ENCODE peak calls at places on chromosome X, in six cellular contexts. X is foreskin fibroblast, F is glutamatergic neuron, H is heart right ventricle, Z is stomach, T is B cell. O is an unnamed sample.

GRCh38 chrX:7088968-7089615 is 58.4 kb upstream of the STS start:
- DNase-seq in F (no peak), H (no peak), T (peak), Z (no peak), X (no peak), O (no peak)

GRCh38 chrX:104913348-104913747 is 307.1 kb downstream of the TEX13A start:
- DNase-seq in Z (no peak), T (no peak), F (no peak), H (no peak), X (no peak), O (no peak)

GRCh38 chrX:137482136-137482535 is 83.8 kb upstream of the ZIC3 start:
- DNase-seq in F (no peak), X (no peak), Z (no peak), T (no peak), H (no peak), O (no peak)

GRCh38 chrX:21255207-21255606 is 119.0 kb upstream of the CNKSR2 start:
- DNase-seq in X (no peak), H (no peak), T (no peak), F (no peak), Z (no peak), O (no peak)

GRCh38 chrX:33434256-33435092 is 223.1 kb upstream of the DMD start:
- DNase-seq in F (peak), X (peak), Z (peak), H (no peak), T (peak), O (peak)

GRCh38 chrX:23292979-23293651 is 41.5 kb upstream of the PTCHD1 start:
- DNase-seq in T (no peak), F (no peak), Z (no peak), H (no peak), X (no peak), O (no peak)

GRCh38 chrX:50157545-50158125 is 43.2 kb downstream of the AKAP4 start:
- DNase-seq in X (peak), Z (no peak), F (no peak), H (no peak), T (no peak), O (no peak)

GRCh38 chrX:68179355-68179754 is 253.9 kb downstream of the OPHN1 start:
- DNase-seq in F (no peak), T (no peak), H (no peak), X (no peak), Z (no peak), O (no peak)

GRCh38 chrX:23373129-23373804 is 38.6 kb downstream of the PTCHD1 start:
- DNase-seq in H (no peak), F (no peak), X (peak), Z (no peak), T (no peak), O (no peak)

GRCh38 chrX:138885886-138886285 is 174.4 kb upstream of the FGF13 start:
- DNase-seq in F (no peak), X (no peak), Z (no peak), H (no peak), T (no peak), O (no peak)

GRCh38 chrX:69987691-69988090 is 62.0 kb downstream of the AWAT2 start:
- DNase-seq in X (no peak), F (peak), H (no peak), Z (no peak), T (no peak), O (no peak)

GRCh38 chrX:13000311-13000811 is 25.5 kb downstream of the TMSB4X start:
- DNase-seq in F (no peak), X (no peak), Z (no peak), H (no peak), T (no peak), O (no peak)

GRCh38 chrX:103565752-103566151 is 19.6 kb upstream of the TCEAL4 start:
- DNase-seq in Z (no peak), X (peak), F (no peak), T (no peak), H (no peak), O (no peak)

GRCh38 chrX:10011261-10011931 is 44.2 kb downstream of the CLDN34 start:
- DNase-seq in Z (no peak), X (no peak), H (no peak), T (no peak), F (peak), O (no peak)

GRCh38 chrX:21723097-21723496 is 34.8 kb downstream of the SMPX start:
- DNase-seq in Z (no peak), H (no peak), F (no peak), X (no peak), T (no peak), O (no peak)

GRCh38 chrX:70421618-70422017 is 1.5 kb upstream of the GDPD2 start:
- DNase-seq in Z (no peak), T (no peak), H (no peak), X (no peak), F (no peak), O (no peak)

GRCh38 chrX:48493890-48494364 is 14.9 kb upstream of the PORCN start:
- DNase-seq in Z (peak), H (no peak), X (no peak), F (peak), T (no peak), O (peak)
- TF ChIP-seq CTCF in Z (no peak), H (peak), X (no peak), F (no peak), T (no peak), O (peak)

DNA sequence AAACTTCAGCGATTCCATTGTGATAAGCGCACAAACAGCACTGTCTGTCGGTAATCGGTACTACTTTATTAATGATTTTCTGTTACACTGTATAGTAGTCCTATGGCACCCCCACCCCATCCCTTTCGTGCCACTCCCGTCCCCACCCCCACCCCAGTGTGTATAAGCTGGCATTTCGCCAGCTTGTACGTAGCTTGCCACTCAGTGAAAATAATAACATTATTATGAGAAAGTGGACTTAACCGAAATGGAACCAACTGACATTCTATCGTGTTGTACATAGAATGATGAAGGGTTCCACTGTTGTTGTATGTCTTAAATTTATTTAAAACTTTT is 4.8 kb downstream of the MID1IP1 start:
- DNase-seq in F (no peak), H (no peak), X (no peak), Z (no peak), T (no peak), O (no peak)
- TF ChIP-seq CTCF in F (no peak), H (no peak), X (no peak), Z (no peak), T (no peak), O (no peak)

GRCh38 chrX:47242321-47242720 is 9.5 kb downstream of the USP11 start:
- DNase-seq in H (no peak), T (no peak), Z (no peak), F (no peak), X (no peak), O (no peak)
- TF ChIP-seq CTCF in H (no peak), T (no peak), Z (no peak), F (no peak), X (no peak), O (no peak)

DNA sequence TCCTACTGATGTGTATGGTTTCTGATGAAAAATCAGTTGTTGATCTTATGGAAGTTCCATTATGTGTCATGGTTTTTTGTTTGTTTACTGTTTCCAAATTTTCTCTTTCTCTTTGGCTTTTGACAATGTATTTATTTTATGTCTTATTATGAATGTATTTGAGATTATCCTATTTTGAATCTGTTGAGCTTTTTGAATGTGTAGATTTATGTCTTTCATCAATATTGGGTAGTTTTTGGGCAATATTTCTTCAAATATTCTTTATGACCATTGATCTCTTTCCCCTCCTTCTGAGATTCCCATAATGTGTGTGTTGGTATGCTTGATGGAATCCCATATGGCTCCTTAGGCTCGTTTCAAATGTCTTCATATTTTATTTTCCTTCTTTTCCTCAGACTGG is 80.5 kb upstream of the FAM47C start:
- DNase-seq in H (no peak), X (no peak), Z (no peak), F (no peak), T (no peak), O (no peak)
- TF ChIP-seq CTCF in H (no peak), X (no peak), Z (no peak), F (no peak), T (no peak), O (no peak)

GRCh38 chrX:74234829-74235228 is 69.2 kb upstream of the ZCCHC13 start:
- DNase-seq in T (no peak), H (no peak), X (no peak), Z (no peak), F (no peak), O (no peak)

GRCh38 chrX:74231625-74232024 is 72.4 kb upstream of the ZCCHC13 start:
- DNase-seq in T (no peak), Z (no peak), F (no peak), X (no peak), H (no peak), O (no peak)

GRCh38 chrX:74238771-74239170 is 65.2 kb upstream of the ZCCHC13 start:
- DNase-seq in H (no peak), Z (no peak), T (no peak), X (no peak), F (no peak), O (no peak)

GRCh38 chrX:74230094-74230493 is 73.9 kb upstream of the ZCCHC13 start:
- DNase-seq in Z (no peak), X (no peak), H (no peak), T (no peak), F (no peak), O (no peak)

DNA sequence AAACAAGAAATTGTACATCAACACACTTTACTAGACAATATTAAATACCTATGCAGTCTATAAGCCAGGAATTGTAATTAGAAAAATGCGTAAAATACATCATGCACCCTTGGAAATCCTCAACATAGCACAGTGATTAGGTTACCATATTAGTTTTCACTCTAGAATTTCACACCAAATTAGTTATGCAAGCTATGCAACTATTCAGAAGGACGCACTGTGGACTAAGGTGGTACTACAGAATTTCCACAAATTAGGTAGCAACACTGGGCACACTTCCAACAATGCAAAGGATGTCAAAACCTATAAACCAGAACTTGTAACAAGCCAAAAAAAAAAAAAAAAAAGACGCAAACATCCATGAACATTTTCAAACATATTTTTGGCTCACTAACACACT is 71.1 kb upstream of the ZCCHC13 start:
- DNase-seq in X (no peak), Z (no peak), H (no peak), T (no peak), F (no peak), O (no peak)
- TF ChIP-seq CTCF in X (no peak), Z (no peak), H (no peak), T (no peak), F (peak), O (peak)

DNA sequence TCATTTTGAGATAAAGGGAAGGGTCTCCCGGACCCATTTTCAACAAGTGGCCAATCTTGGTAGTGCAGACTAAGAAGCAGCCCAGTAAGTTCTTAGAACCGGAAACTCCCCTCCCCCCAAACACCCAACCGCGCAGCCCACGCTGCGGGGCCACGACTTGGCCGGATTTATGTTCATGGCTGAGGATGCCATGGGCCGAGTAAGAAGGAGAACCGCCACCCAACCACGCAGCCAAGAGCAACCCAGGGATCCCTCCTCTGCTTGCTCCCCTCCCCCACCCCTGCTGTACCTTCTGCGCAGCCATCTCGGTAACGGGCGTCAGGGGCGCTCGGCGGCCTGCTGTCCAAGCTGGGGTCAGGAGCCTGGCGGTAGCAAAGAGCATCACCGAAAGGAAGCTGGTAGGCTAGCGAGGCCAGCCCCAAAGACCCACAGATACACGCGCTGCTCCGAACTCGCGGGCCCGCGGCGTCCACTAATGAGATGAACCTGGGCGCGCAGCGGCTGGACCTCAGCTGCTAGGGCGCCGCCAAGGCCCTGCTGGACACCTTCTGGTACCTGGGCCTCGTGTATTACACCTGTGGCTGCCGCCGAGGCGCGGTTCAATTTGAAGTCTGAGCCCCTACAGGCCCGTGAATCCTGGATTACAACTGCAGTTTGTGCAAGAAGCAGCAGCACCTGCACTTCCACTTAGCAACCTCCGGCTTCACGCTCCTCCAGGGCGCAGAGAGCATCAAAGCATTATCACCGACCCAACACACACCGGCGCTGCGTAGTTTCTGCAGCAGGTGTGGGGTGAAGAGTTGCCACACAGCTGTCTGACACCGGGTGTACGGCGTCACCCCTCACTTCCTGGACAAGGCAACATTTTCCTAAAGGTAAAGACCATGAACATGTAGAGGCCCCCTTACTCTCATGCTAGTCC is 63.4 kb downstream of the NUDT10 start:
- DNase-seq in T (peak), X (no peak), H (peak), Z (no peak), F (peak), O (no peak)
- TF ChIP-seq CTCF in T (peak), X (no peak), H (no peak), Z (no peak), F (peak), O (peak)

DNA sequence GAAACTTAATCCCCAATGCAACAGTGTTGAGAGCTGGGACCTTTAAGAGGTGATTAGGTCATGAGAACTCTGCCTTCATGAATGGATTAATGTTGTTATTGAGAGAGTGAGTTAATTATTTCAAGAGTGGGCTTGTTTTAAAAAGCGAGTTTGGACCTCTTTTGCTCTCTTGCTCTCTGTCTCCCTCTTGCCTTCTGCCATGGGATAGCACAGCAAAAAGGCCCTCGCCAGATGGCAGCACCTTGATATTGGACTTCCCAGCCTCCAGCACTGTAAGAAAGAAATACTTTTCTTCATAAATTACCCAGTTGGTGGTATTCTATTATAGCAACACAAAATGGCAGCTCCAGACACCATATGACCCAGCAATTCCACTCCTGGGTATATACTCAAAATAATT is 7.0 kb upstream of the ATP6AP2 start:
- DNase-seq in T (no peak), H (no peak), F (peak), X (no peak), Z (no peak), O (peak)
- TF ChIP-seq CTCF in T (peak), H (no peak), F (peak), X (peak), Z (no peak), O (peak)

O was measured in neural crest cell.